ENCODE peak calls at places on chromosomes 5 and 9, in four cellular contexts. One of them, this sample, is unnamed. For H3K36me3, the result is how much of the 10 kb centered on the place peaks cover.

GRCh38 chr9:133495327-133496293 is 16.7 kb upstream of the SLC2A6 start:
- DNase-seq in brain microvascular endothelial cell: no peak
- DNase-seq in esophagus squamous epithelium: no peak
- DNase-seq in psoas muscle: peak
- DNase-seq in this sample: no peak

GRCh38 chr5:130836729-130837660 is 328.1 kb downstream of the HINT1 start:
- DNase-seq in brain microvascular endothelial cell: no peak
- DNase-seq in esophagus squamous epithelium: no peak
- DNase-seq in psoas muscle: no peak
- DNase-seq in this sample: no peak

GRCh38 chr9:85213650-85214607 is 527.8 kb downstream of the AGTPBP1 start:
- DNase-seq in brain microvascular endothelial cell: no peak
- DNase-seq in psoas muscle: no peak
- DNase-seq in esophagus squamous epithelium: no peak
- DNase-seq in this sample: no peak

GRCh38 chr9:95381243-95381642 is 63.7 kb upstream of the FANCC start:
- DNase-seq in brain microvascular endothelial cell: peak
- DNase-seq in psoas muscle: no peak
- DNase-seq in esophagus squamous epithelium: no peak
- DNase-seq in this sample: no peak

GRCh38 chr5:173287086-173287485 is 41.1 kb downstream of the STC2 start:
- DNase-seq in esophagus squamous epithelium: no peak
- DNase-seq in brain microvascular endothelial cell: no peak
- DNase-seq in psoas muscle: no peak
- DNase-seq in this sample: no peak

GRCh38 chr9:94772654-94773303 is 46.3 kb downstream of the AOPEP start:
- DNase-seq in psoas muscle: no peak
- DNase-seq in esophagus squamous epithelium: no peak
- DNase-seq in brain microvascular endothelial cell: peak
- DNase-seq in this sample: no peak

GRCh38 chr5:60295423-60295822 is 401.9 kb upstream of the PDE4D start:
- DNase-seq in brain microvascular endothelial cell: peak
- DNase-seq in psoas muscle: no peak
- DNase-seq in esophagus squamous epithelium: no peak
- DNase-seq in this sample: no peak

GRCh38 chr5:157821405-157821804 is 37.5 kb downstream of the CLINT1 start:
- DNase-seq in esophagus squamous epithelium: no peak
- DNase-seq in brain microvascular endothelial cell: no peak
- DNase-seq in psoas muscle: no peak
- DNase-seq in this sample: no peak

GRCh38 chr9:127351182-127352166 is 45.5 kb upstream of the SLC2A8 start:
- DNase-seq in brain microvascular endothelial cell: no peak
- DNase-seq in esophagus squamous epithelium: no peak
- DNase-seq in psoas muscle: no peak
- DNase-seq in this sample: no peak

GRCh38 chr5:57184322-57184721 is 10.5 kb downstream of the GPBP1 start:
- DNase-seq in esophagus squamous epithelium: no peak
- DNase-seq in brain microvascular endothelial cell: no peak
- DNase-seq in psoas muscle: no peak
- DNase-seq in this sample: no peak

GRCh38 chr5:150589791-150590601 is 50.5 kb upstream of the SYNPO start:
- DNase-seq in esophagus squamous epithelium: no peak
- DNase-seq in psoas muscle: peak
- DNase-seq in brain microvascular endothelial cell: no peak
- DNase-seq in this sample: peak

GRCh38 chr9:131585375-131585774 is 40.1 kb downstream of the PRRT1B start:
- DNase-seq in esophagus squamous epithelium: no peak
- DNase-seq in brain microvascular endothelial cell: no peak
- DNase-seq in psoas muscle: peak
- DNase-seq in this sample: no peak

GRCh38 chr5:135437796-135438560 is 9.2 kb downstream of the DCANP1 start:
- DNase-seq in esophagus squamous epithelium: no peak
- DNase-seq in brain microvascular endothelial cell: peak
- DNase-seq in psoas muscle: peak
- DNase-seq in this sample: peak

GRCh38 chr9:129273941-129274709 is 96.1 kb upstream of the IER5L start:
- DNase-seq in brain microvascular endothelial cell: no peak
- DNase-seq in psoas muscle: peak
- DNase-seq in esophagus squamous epithelium: no peak
- DNase-seq in this sample: no peak

GRCh38 chr5:73487815-73488214 is 10.4 kb upstream of the BTF3 start:
- DNase-seq in brain microvascular endothelial cell: no peak
- DNase-seq in psoas muscle: no peak
- DNase-seq in esophagus squamous epithelium: no peak
- DNase-seq in this sample: no peak

GRCh38 chr5:179240561-179240960 is 104.7 kb downstream of the ADAMTS2 start:
- DNase-seq in brain microvascular endothelial cell: no peak
- DNase-seq in psoas muscle: no peak
- DNase-seq in esophagus squamous epithelium: no peak
- DNase-seq in this sample: no peak

GRCh38 chr5:76862986-76863385 is 13.2 kb downstream of the S100Z start:
- DNase-seq in psoas muscle: no peak
- DNase-seq in brain microvascular endothelial cell: no peak
- DNase-seq in esophagus squamous epithelium: no peak
- DNase-seq in this sample: no peak

GRCh38 chr5:133356386-133357331 is 255.7 kb downstream of the FSTL4 start:
- DNase-seq in psoas muscle: peak
- DNase-seq in esophagus squamous epithelium: no peak
- DNase-seq in brain microvascular endothelial cell: no peak
- DNase-seq in this sample: no peak

GRCh38 chr9:70421020-70421271 is 6.5 kb upstream of the KLF9 start:
- DNase-seq in brain microvascular endothelial cell: no peak
- DNase-seq in psoas muscle: no peak
- DNase-seq in esophagus squamous epithelium: no peak
- DNase-seq in this sample: no peak

GRCh38 chr5:102049517-102049916 is 246.6 kb downstream of the SLCO4C1 start:
- DNase-seq in brain microvascular endothelial cell: no peak
- DNase-seq in psoas muscle: no peak
- DNase-seq in esophagus squamous epithelium: no peak
- DNase-seq in this sample: no peak

GRCh38 chr9:132651259-132651658 is 18.5 kb downstream of the DDX31 start:
- DNase-seq in esophagus squamous epithelium: no peak
- DNase-seq in brain microvascular endothelial cell: peak
- DNase-seq in psoas muscle: no peak
- DNase-seq in this sample: no peak

GRCh38 chr5:16453609-16454008 is 12.0 kb downstream of the ZNF622 start:
- DNase-seq in brain microvascular endothelial cell: no peak
- DNase-seq in esophagus squamous epithelium: no peak
- DNase-seq in psoas muscle: no peak
- DNase-seq in this sample: no peak

GRCh38 chr5:78361226-78361993 is 993 bp downstream of the SCAMP1 start:
- DNase-seq in esophagus squamous epithelium: no peak
- DNase-seq in psoas muscle: no peak
- DNase-seq in brain microvascular endothelial cell: peak
- DNase-seq in this sample: peak

GRCh38 chr5:170554566-170555267 is 50.9 kb downstream of the KCNIP1 start:
- DNase-seq in brain microvascular endothelial cell: peak
- DNase-seq in esophagus squamous epithelium: no peak
- DNase-seq in psoas muscle: no peak
- DNase-seq in this sample: no peak

GRCh38 chr5:126139773-126140172 is 283.4 kb upstream of the GRAMD2B start:
- DNase-seq in esophagus squamous epithelium: no peak
- DNase-seq in psoas muscle: no peak
- DNase-seq in brain microvascular endothelial cell: peak
- DNase-seq in this sample: no peak

GRCh38 chr5:75707911-75708509 is 9.2 kb downstream of the POC5 start:
- DNase-seq in esophagus squamous epithelium: no peak
- DNase-seq in brain microvascular endothelial cell: peak
- DNase-seq in psoas muscle: no peak
- DNase-seq in this sample: no peak
- H3K36me3 ChIP-seq in esophagus squamous epithelium: under half
- H3K36me3 ChIP-seq in brain microvascular endothelial cell: under half
- H3K36me3 ChIP-seq in psoas muscle: half or more
- H3K36me3 ChIP-seq in this sample: under half

DNA sequence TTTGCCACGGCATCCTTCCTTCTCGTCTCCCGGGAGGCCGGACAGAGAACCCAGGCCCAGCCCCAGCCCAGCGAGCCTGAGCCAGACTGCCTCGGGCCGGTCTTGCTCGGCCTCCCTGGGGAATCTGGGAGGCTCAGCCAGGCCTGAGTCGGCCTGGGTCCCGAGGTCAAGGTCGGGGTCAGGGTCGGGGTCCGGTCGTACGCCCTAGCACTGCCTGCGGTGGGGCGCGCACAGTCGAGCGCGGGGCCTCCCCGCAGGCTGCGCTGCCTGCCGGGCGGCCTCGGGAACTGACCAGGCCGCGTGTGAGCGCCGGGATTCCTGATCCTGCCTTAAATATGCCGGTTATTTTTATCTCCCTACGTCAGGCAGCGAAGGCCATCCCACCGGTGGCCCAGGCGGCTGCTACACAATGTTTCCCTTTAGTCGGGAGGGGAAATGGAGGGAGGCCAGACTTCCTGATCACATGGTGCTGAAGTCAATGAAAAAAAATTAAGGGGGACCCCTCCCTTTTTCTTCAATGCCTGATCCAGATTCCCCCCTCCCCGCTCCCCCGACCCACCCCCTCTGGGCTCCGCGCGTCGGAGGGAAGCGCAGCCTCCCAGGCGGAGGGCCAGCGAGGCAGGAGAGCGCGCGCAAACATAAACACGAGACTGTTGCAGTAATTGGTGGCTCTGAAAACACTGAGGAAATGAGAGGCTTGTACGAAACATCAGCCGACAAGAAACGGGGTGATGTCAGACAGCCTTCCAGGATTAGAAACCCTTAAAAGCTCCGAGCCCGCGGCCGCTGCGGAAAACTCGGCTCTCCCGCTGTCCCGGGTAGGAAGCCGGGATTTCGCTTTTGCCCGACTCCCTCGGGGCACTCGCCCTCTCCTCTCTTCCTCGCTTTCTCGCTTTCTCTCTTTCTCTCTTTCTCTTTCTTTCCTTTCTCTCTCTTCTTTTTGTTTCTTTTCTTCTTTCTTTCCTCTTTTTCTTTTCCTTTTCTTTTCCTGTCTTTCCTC is 148.2 kb upstream of the KLF4 start:
- DNase-seq in esophagus squamous epithelium: peak
- DNase-seq in brain microvascular endothelial cell: peak
- DNase-seq in psoas muscle: peak
- DNase-seq in this sample: peak
- TF ChIP-seq CTCF in esophagus squamous epithelium: peak
- TF ChIP-seq CTCF in brain microvascular endothelial cell: peak
- TF ChIP-seq CTCF in psoas muscle: peak
- TF ChIP-seq CTCF in this sample: no peak

GRCh38 chr9:125355601-125356000 is 94.0 kb downstream of the GAPVD1 start:
- DNase-seq in brain microvascular endothelial cell: no peak
- DNase-seq in psoas muscle: no peak
- DNase-seq in esophagus squamous epithelium: no peak
- DNase-seq in this sample: no peak
- H3K36me3 ChIP-seq in brain microvascular endothelial cell: half or more
- H3K36me3 ChIP-seq in psoas muscle: half or more
- H3K36me3 ChIP-seq in esophagus squamous epithelium: under half
- H3K36me3 ChIP-seq in this sample: under half

DNA sequence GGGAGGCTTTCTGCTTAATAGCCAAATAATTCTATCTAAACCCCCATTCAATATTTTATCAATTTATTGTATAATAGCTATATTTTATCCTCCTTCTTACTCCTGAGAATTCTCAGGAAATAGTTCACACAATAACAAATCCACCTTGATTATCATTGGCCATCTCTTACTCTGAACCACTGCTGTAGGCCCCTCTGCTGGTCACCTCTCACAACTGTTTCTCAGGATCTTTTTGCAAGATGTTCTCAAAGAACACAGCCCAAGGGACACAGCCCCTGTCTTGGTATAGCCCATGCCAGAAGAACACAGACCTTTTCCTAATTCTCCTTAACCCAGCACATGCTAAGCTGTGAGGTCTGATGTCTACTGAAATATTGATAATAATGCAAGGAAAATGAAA is 74.9 kb upstream of the HTR4 start:
- DNase-seq in brain microvascular endothelial cell: peak
- DNase-seq in psoas muscle: no peak
- DNase-seq in esophagus squamous epithelium: no peak
- DNase-seq in this sample: no peak
- TF ChIP-seq CTCF in brain microvascular endothelial cell: peak
- TF ChIP-seq CTCF in psoas muscle: no peak
- TF ChIP-seq CTCF in esophagus squamous epithelium: peak
- TF ChIP-seq CTCF in this sample: no peak

DNA sequence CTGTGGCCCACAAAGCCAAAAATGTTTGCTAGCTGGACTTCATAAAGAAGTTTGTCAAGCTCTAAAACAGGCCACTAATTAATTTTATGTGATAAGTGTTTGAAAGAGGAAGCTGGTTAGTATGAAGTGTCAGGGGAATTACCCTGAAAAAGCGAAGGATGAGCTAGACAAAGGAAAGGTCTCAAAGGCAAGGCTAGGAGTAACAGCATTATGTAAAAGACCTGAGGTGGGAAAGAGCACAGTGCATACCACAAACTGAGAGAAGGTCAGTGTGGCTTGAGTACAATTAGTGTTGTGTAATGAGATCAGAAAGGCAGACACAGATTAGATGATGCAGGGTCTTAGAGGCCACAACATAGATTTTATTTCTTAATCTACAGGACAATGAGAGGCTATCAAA is 29.6 kb downstream of the RC3H2 start:
- DNase-seq in psoas muscle: no peak
- DNase-seq in brain microvascular endothelial cell: no peak
- DNase-seq in esophagus squamous epithelium: no peak
- DNase-seq in this sample: no peak
- H3K36me3 ChIP-seq in psoas muscle: half or more
- H3K36me3 ChIP-seq in brain microvascular endothelial cell: half or more
- H3K36me3 ChIP-seq in esophagus squamous epithelium: under half
- H3K36me3 ChIP-seq in this sample: half or more

DNA sequence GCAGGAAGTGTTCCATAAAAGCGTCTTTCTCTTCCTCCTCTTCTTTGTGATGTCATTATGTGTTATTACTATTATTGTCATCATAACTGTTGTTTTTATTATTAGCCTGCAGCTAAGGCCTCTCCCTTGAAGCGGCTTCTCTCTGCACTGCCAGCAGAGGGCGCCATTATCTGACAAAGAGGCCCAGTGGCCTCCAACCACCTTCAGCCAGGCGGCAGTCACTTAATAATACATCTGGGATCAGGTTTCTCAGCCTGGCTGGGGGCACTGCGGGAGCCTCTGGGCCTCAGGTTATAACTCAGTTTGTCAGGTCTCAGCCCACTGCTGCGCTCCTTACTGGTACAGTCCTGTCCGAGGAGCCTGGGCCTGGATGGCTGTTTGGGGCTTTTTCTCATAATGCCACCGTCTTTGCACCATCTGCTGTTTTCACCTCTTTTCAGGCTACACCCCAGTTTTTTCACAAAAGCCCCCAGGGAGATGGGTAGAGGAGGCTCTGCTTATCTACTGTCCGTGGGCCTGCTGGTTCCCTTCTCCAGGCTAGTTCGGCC is 281.9 kb downstream of the NSG2 start:
- DNase-seq in esophagus squamous epithelium: no peak
- DNase-seq in brain microvascular endothelial cell: peak
- DNase-seq in psoas muscle: peak
- DNase-seq in this sample: no peak
- TF ChIP-seq CTCF in esophagus squamous epithelium: peak
- TF ChIP-seq CTCF in brain microvascular endothelial cell: peak
- TF ChIP-seq CTCF in psoas muscle: peak
- TF ChIP-seq CTCF in this sample: no peak

DNA sequence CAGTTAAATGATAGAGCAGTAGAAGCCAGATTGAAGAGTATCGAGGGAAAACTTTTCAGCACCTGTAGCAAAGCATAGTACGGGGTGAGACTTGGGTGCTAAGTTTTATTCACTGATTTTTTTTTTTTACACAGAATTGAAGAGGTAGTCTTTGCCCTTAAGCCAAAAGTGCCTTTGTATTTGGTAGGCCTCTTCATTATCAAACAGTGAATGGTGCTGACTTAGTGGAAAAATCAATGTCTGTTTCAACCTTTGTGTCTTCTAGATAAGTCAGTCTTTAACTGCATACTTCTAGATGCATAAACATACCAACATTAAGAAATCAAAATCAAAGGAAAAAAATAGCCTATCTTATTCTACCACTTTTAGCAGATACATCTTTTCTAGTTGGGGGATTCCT is 13.7 kb downstream of the RNF14 start:
- DNase-seq in brain microvascular endothelial cell: no peak
- DNase-seq in psoas muscle: no peak
- DNase-seq in esophagus squamous epithelium: no peak
- DNase-seq in this sample: no peak
- H3K36me3 ChIP-seq in brain microvascular endothelial cell: half or more
- H3K36me3 ChIP-seq in psoas muscle: half or more
- H3K36me3 ChIP-seq in esophagus squamous epithelium: under half
- H3K36me3 ChIP-seq in this sample: half or more

This sample was measured in lung.